ENCODE peak calls at places on chromosome 11, in seven cellular contexts. R is bronchial epithelial cell, Y is thyroid gland, G is fibroblast of lung, V is astrocyte of the spinal cord, Z is RWPE1, C is cardiac fibroblast. D is an unnamed sample.

GRCh38 chr11:108606070-108606469 is 12.5 kb upstream of the EXPH5 start:
- DNase-seq in R (no peak), Y (no peak), G (no peak), V (no peak), Z (no peak), C (no peak), D (no peak)

GRCh38 chr11:106761240-106761639 is 257.0 kb downstream of the GUCY1A2 start:
- DNase-seq in R (no peak), Y (no peak), G (no peak), V (no peak), Z (no peak), C (no peak), D (no peak)

GRCh38 chr11:79397252-79397651 is 43.6 kb downstream of the TENM4 start:
- DNase-seq in R (peak), Y (no peak), G (peak), V (peak), Z (no peak), C (peak), D (peak)

GRCh38 chr11:44368886-44369285 is 58.9 kb upstream of the ALX4 start:
- DNase-seq in R (no peak), Y (no peak), G (no peak), V (no peak), Z (no peak), C (no peak), D (no peak)

GRCh38 chr11:12170984-12171383 is 60.6 kb downstream of the MICAL2 start:
- DNase-seq in R (no peak), Y (no peak), G (peak), V (peak), Z (no peak), C (peak), D (peak)

GRCh38 chr11:2883717-2884423 is 1.7 kb downstream of the CDKN1C start:
- DNase-seq in R (no peak), Y (peak), G (no peak), V (peak), Z (no peak), C (no peak), D (no peak)

GRCh38 chr11:23359297-23359696 is 499.0 kb upstream of the CCDC179 start:
- DNase-seq in R (peak), Y (no peak), G (peak), V (peak), Z (peak), C (peak), D (peak)

GRCh38 chr11:15159085-15159484 is 44.4 kb downstream of the INSC start:
- DNase-seq in R (peak), Y (no peak), G (peak), V (peak), Z (peak), C (peak), D (peak)

GRCh38 chr11:131888230-131888826 is 517.9 kb downstream of the NTM start:
- DNase-seq in R (peak), Y (no peak), G (peak), V (peak), Z (peak), C (peak), D (peak)

GRCh38 chr11:7019500-7020182 is 505 bp downstream of the ZNF214 start:
- DNase-seq in R (no peak), Y (peak), G (peak), V (peak), Z (peak), C (no peak), D (no peak)

GRCh38 chr11:85884581-85885021 is 29.4 kb downstream of the CCDC83 start:
- DNase-seq in R (no peak), Y (no peak), G (peak), V (peak), Z (no peak), C (no peak), D (peak)

GRCh38 chr11:12232819-12233601 is 122.6 kb downstream of the MICAL2 start:
- DNase-seq in R (peak), Y (no peak), G (peak), V (peak), Z (peak), C (peak), D (peak)

GRCh38 chr11:79312591-79313267 is 128.1 kb downstream of the TENM4 start:
- DNase-seq in R (no peak), Y (peak), G (no peak), V (peak), Z (no peak), C (peak), D (peak)

GRCh38 chr11:116825434-116825833 is 2.3 kb upstream of the APOA4 start:
- DNase-seq in R (no peak), Y (no peak), G (no peak), V (no peak), Z (no peak), C (no peak), D (no peak)

GRCh38 chr11:7892751-7893356 is 38.2 kb downstream of the OR10A6 start:
- DNase-seq in R (peak), Y (no peak), G (peak), V (peak), Z (peak), C (peak), D (peak)

GRCh38 chr11:898160-898517 is 12.5 kb downstream of the CHID1 start:
- DNase-seq in R (no peak), Y (peak), G (peak), V (peak), Z (peak), C (peak), D (no peak)

GRCh38 chr11:65640483-65641207 is 2.7 kb downstream of the SIPA1 start:
- DNase-seq in R (no peak), Y (peak), G (no peak), V (no peak), Z (no peak), C (no peak), D (no peak)

GRCh38 chr11:69215784-69216415 is 60.2 kb downstream of the SMIM38 start:
- DNase-seq in R (peak), Y (no peak), G (peak), V (peak), Z (peak), C (peak), D (peak)

GRCh38 chr11:116892374-116892773 is 55.0 kb upstream of the APOA1 start:
- DNase-seq in R (no peak), Y (no peak), G (no peak), V (no peak), Z (no peak), C (no peak), D (no peak)

GRCh38 chr11:35748644-35749043 is 86.1 kb downstream of the TRIM44 start:
- DNase-seq in R (peak), Y (no peak), G (no peak), V (no peak), Z (peak), C (no peak), D (no peak)

GRCh38 chr11:31555938-31556337 is 46.4 kb downstream of the ELP4 start:
- DNase-seq in R (no peak), Y (no peak), G (no peak), V (no peak), Z (no peak), C (no peak), D (no peak)

GRCh38 chr11:36345084-36345511 is 49.0 kb downstream of the PRR5L start:
- DNase-seq in R (no peak), Y (no peak), G (no peak), V (no peak), Z (no peak), C (no peak), D (no peak)

GRCh38 chr11:133619397-133619796 is 87.1 kb upstream of the OPCML start:
- DNase-seq in R (no peak), Y (no peak), G (no peak), V (no peak), Z (no peak), C (no peak), D (no peak)

GRCh38 chr11:77524539-77524938 is 50.6 kb upstream of the PAK1 start:
- DNase-seq in R (no peak), Y (no peak), G (no peak), V (no peak), Z (no peak), C (no peak), D (no peak)

GRCh38 chr11:112225753-112226061 is 521 bp upstream of the PTS start:
- DNase-seq in R (no peak), Y (no peak), G (peak), V (no peak), Z (no peak), C (peak), D (peak)

GRCh38 chr11:120959189-120959588 is 64.7 kb upstream of the TBCEL start:
- DNase-seq in R (peak), Y (no peak), G (no peak), V (no peak), Z (no peak), C (no peak), D (no peak)

GRCh38 chr11:74024630-74025029 is 15.7 kb upstream of the UCP3 start:
- DNase-seq in R (peak), Y (peak), G (peak), V (peak), Z (no peak), C (peak), D (peak)

GRCh38 chr11:114398303-114398920 is 1.9 kb downstream of the C11orf71 start:
- DNase-seq in R (peak), Y (no peak), G (peak), V (no peak), Z (no peak), C (no peak), D (no peak)

GRCh38 chr11:114399903-114400221 is 449 bp downstream of the C11orf71 start:
- DNase-seq in R (no peak), Y (peak), G (no peak), V (no peak), Z (peak), C (no peak), D (no peak)

GRCh38 chr11:114399490-114399889 is 821 bp downstream of the C11orf71 start:
- DNase-seq in R (no peak), Y (no peak), G (no peak), V (no peak), Z (no peak), C (no peak), D (no peak)

GRCh38 chr11:114400974-114401223 is 433 bp downstream of the RBM7 start:
- DNase-seq in R (no peak), Y (no peak), G (no peak), V (no peak), Z (no peak), C (no peak), D (no peak)

GRCh38 chr11:114400222-114400973 is at the start of the genes C11orf71 and RBM7:
- DNase-seq in R (peak), Y (peak), G (peak), V (peak), Z (peak), C (peak), D (peak)
- TF ChIP-seq CTCF in R (no peak), Y (no peak), G (no peak), V (no peak), Z (no peak), C (no peak), D (peak)

DNA sequence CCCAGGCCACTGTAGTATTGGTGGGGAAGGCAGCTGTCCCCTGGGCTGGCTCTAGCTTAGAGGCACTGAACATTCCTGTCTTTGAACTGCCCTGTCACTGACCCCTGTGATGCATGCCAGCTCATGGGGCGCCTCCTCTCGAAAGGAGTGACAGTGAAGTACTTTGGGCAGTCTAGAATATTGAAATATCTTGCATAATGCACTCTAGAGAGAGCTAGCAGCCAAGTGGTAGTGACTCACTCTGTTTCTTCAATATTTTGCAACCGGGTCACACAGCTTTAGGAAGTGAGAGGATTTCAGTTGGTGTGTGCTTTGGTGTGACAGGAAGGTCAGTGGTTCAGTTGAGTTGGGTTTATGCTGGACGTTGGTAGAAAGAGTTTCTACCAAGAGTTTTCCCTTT is 35.5 kb upstream of the ST14 start:
- DNase-seq in R (peak), Y (peak), G (peak), V (peak), Z (peak), C (peak), D (peak)
- TF ChIP-seq CTCF in R (peak), Y (no peak), G (no peak), V (no peak), Z (no peak), C (no peak), D (peak)

GRCh38 chr11:95108159-95108611 is 18.5 kb downstream of the ENDOD1 start:
- DNase-seq in R (peak), Y (peak), G (peak), V (peak), Z (peak), C (peak), D (peak)
- TF ChIP-seq CTCF in R (no peak), Y (no peak), G (no peak), V (no peak), Z (no peak), C (no peak), D (no peak)

DNA sequence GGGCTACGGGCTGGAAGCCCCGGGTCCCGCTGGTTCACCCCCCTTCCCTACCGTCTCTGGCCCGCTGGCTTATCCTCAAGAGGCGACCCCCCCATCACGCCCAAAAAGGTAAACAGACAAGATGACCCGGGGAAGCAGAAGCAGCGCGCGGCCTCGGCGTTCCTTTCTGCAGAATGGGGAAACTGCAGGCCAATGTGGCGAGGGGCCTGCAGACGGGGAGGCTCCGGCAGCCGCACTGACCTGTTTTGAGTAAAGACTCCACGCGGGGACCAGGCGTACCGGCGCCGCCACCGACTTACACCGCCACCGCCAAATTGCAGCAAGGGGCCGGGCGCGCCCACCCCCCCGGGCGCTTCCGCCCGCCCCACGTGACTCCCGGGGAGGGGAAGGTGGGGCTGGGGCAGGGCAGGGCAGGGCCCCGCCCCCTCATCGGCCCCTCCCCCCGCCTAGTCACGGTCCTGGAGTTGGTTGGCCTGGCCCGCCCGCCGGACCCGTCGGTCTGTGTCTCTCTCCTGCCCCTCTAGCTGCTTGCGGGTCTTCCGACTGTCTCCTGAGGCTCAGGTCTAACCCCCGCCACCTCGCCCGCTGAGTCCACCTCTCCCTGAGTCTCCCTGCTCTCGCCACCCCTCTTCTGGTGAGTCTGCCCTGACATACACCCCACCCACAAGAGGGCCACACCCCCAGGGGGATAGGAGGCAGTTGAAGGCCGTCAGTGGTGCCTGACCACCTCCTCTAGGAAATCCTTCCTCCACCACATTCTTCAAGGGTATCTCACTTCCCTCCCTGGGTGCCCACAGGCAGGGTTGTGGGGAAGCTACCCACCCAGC is at the start of gene ARAP1:
- DNase-seq in R (peak), Y (peak), G (peak), V (peak), Z (peak), C (peak), D (peak)
- TF ChIP-seq CTCF in R (no peak), Y (no peak), G (no peak), V (peak), Z (no peak), C (no peak), D (peak)

GRCh38 chr11:96466607-96467006 is 76.8 kb downstream of the JRKL start:
- DNase-seq in R (no peak), Y (no peak), G (no peak), V (no peak), Z (no peak), C (no peak), D (no peak)

GRCh38 chr11:96470521-96470920 is 80.7 kb downstream of the JRKL start:
- DNase-seq in R (peak), Y (no peak), G (no peak), V (no peak), Z (no peak), C (peak), D (no peak)

GRCh38 chr11:96474263-96474662 is 84.5 kb downstream of the JRKL start:
- DNase-seq in R (peak), Y (no peak), G (no peak), V (no peak), Z (no peak), C (no peak), D (no peak)

GRCh38 chr11:96472085-96472484 is 82.3 kb downstream of the JRKL start:
- DNase-seq in R (no peak), Y (no peak), G (no peak), V (no peak), Z (no peak), C (no peak), D (no peak)
- TF ChIP-seq CTCF in R (peak), Y (no peak), G (no peak), V (no peak), Z (no peak), C (no peak), D (no peak)